ENCODE peak calls at places on chromosomes 6 and 20, in six cellular contexts. One of them, this sample, is unnamed.

GRCh38 chr6:78947962-78948361 is 80.6 kb downstream of the IRAK1BP1 start:
- DNase-seq in WTC11: no peak
- DNase-seq in HCT116: no peak
- DNase-seq in H1: no peak
- DNase-seq in GM12878: no peak
- DNase-seq in K562: no peak
- DNase-seq in this sample: no peak

GRCh38 chr20:51586005-51586440 is 43.5 kb upstream of the NFATC2 start:
- DNase-seq in WTC11: no peak
- DNase-seq in HCT116: peak; percentile 63
- DNase-seq in H1: no peak
- DNase-seq in GM12878: no peak
- DNase-seq in K562: no peak
- DNase-seq in this sample: no peak

GRCh38 chr20:48184229-48184628 is 398.9 kb upstream of the SULF2 start:
- DNase-seq in WTC11: no peak
- DNase-seq in HCT116: no peak
- DNase-seq in H1: no peak
- DNase-seq in GM12878: no peak
- DNase-seq in K562: no peak
- DNase-seq in this sample: no peak

GRCh38 chr6:39321761-39322160 is 741 bp downstream of the KCNK16 start:
- DNase-seq in WTC11: no peak
- DNase-seq in HCT116: no peak
- DNase-seq in H1: no peak
- DNase-seq in GM12878: no peak
- DNase-seq in K562: no peak
- DNase-seq in this sample: no peak

GRCh38 chr6:9401936-9402335 is 966.6 kb upstream of the SLC35B3 start:
- DNase-seq in WTC11: no peak
- DNase-seq in HCT116: no peak
- DNase-seq in H1: no peak
- DNase-seq in GM12878: no peak
- DNase-seq in K562: no peak
- DNase-seq in this sample: no peak

GRCh38 chr20:2984028-2984501 is 59.4 kb upstream of the GNRH2 start:
- DNase-seq in WTC11: no peak
- DNase-seq in HCT116: no peak
- DNase-seq in H1: peak; percentile 3
- DNase-seq in GM12878: peak; percentile 40
- DNase-seq in K562: no peak
- DNase-seq in this sample: no peak

GRCh38 chr6:10146723-10147451 is 268.0 kb downstream of the TFAP2A start:
- DNase-seq in WTC11: peak; percentile 29
- DNase-seq in HCT116: peak; percentile 40
- DNase-seq in H1: no peak
- DNase-seq in GM12878: peak; percentile 8
- DNase-seq in K562: peak; percentile 67
- DNase-seq in this sample: peak; percentile 44

GRCh38 chr6:106421491-106421890 is 61.0 kb downstream of the CRYBG1 start:
- DNase-seq in WTC11: no peak
- DNase-seq in HCT116: no peak
- DNase-seq in H1: no peak
- DNase-seq in GM12878: no peak
- DNase-seq in K562: no peak
- DNase-seq in this sample: no peak

GRCh38 chr6:47301441-47301840 is 8.3 kb downstream of the TNFRSF21 start:
- DNase-seq in WTC11: no peak
- DNase-seq in HCT116: no peak
- DNase-seq in H1: no peak
- DNase-seq in GM12878: no peak
- DNase-seq in K562: no peak
- DNase-seq in this sample: no peak

GRCh38 chr6:52454556-52454955 is 34.4 kb downstream of the EFHC1 start:
- DNase-seq in WTC11: no peak
- DNase-seq in HCT116: peak; percentile 16
- DNase-seq in H1: no peak
- DNase-seq in GM12878: no peak
- DNase-seq in K562: no peak
- DNase-seq in this sample: peak; percentile 6

GRCh38 chr6:20757761-20758160 is 223.5 kb downstream of the CDKAL1 start:
- DNase-seq in WTC11: no peak
- DNase-seq in HCT116: no peak
- DNase-seq in H1: no peak
- DNase-seq in GM12878: no peak
- DNase-seq in K562: no peak
- DNase-seq in this sample: no peak

GRCh38 chr20:10919549-10920140 is 245.8 kb upstream of the JAG1 start:
- DNase-seq in WTC11: no peak
- DNase-seq in HCT116: no peak
- DNase-seq in H1: no peak
- DNase-seq in GM12878: no peak
- DNase-seq in K562: no peak
- DNase-seq in this sample: no peak

GRCh38 chr20:17295151-17295726 is 68.4 kb downstream of the PCSK2 start:
- DNase-seq in WTC11: no peak
- DNase-seq in HCT116: no peak
- DNase-seq in H1: no peak
- DNase-seq in GM12878: no peak
- DNase-seq in K562: no peak
- DNase-seq in this sample: no peak

GRCh38 chr20:958936-959815 is 42.9 kb downstream of the RSPO4 start:
- DNase-seq in WTC11: no peak
- DNase-seq in HCT116: no peak
- DNase-seq in H1: no peak
- DNase-seq in GM12878: no peak
- DNase-seq in K562: no peak
- DNase-seq in this sample: no peak

GRCh38 chr20:47754946-47755652 is 30.2 kb downstream of the SULF2 start:
- DNase-seq in WTC11: no peak
- DNase-seq in HCT116: no peak
- DNase-seq in H1: no peak
- DNase-seq in GM12878: no peak
- DNase-seq in K562: no peak
- DNase-seq in this sample: no peak

GRCh38 chr6:36788768-36789167 is 50.5 kb downstream of the CPNE5 start:
- DNase-seq in WTC11: no peak
- DNase-seq in HCT116: no peak
- DNase-seq in H1: no peak
- DNase-seq in GM12878: no peak
- DNase-seq in K562: no peak
- DNase-seq in this sample: peak; percentile 13

GRCh38 chr6:131781717-131782116 is 26.1 kb upstream of the ENPP1 start:
- DNase-seq in WTC11: no peak
- DNase-seq in HCT116: no peak
- DNase-seq in H1: no peak
- DNase-seq in GM12878: no peak
- DNase-seq in K562: no peak
- DNase-seq in this sample: no peak

GRCh38 chr20:34065260-34065659 is 46.8 kb downstream of the EIF2S2 start:
- DNase-seq in WTC11: no peak
- DNase-seq in HCT116: no peak
- DNase-seq in H1: no peak
- DNase-seq in GM12878: no peak
- DNase-seq in K562: no peak
- DNase-seq in this sample: no peak

GRCh38 chr20:62642666-62643520 is 590 bp downstream of the SLCO4A1 start:
- DNase-seq in WTC11: peak; percentile 51
- DNase-seq in HCT116: no peak
- DNase-seq in H1: peak; percentile 73
- DNase-seq in GM12878: no peak
- DNase-seq in K562: peak; percentile 65
- DNase-seq in this sample: no peak

GRCh38 chr6:129440691-129441090 is 269.3 kb downstream of the ARHGAP18 start:
- DNase-seq in WTC11: no peak
- DNase-seq in HCT116: no peak
- DNase-seq in H1: no peak
- DNase-seq in GM12878: no peak
- DNase-seq in K562: peak; percentile 15
- DNase-seq in this sample: no peak

GRCh38 chr20:653590-654426 is 808 bp upstream of the SRXN1 start:
- DNase-seq in WTC11: no peak
- DNase-seq in HCT116: no peak
- DNase-seq in H1: no peak
- DNase-seq in GM12878: no peak
- DNase-seq in K562: no peak
- DNase-seq in this sample: peak; percentile 70

GRCh38 chr6:15872252-15873103 is 209.7 kb upstream of the DTNBP1 start:
- DNase-seq in WTC11: no peak
- DNase-seq in HCT116: no peak
- DNase-seq in H1: no peak
- DNase-seq in GM12878: no peak
- DNase-seq in K562: no peak
- DNase-seq in this sample: no peak

DNA sequence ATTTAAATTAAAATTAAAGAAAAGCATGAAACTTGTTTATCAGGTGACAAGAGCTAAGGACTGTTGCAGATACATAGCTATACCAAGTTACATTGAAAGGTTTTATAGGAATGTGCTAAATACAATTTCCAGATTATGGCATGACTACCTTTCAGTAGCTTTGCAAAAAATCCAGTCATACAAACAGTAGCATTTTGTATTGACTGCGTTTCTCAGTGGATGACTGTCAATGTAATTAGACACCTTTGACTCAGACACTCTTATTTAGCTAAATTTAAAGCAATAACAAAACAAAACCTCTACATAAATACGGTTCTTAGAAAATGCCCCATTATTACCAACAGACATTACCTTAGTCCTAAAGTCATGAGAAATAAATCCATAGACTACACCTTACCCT is 275.8 kb upstream of the RUNX2 start:
- DNase-seq in WTC11: no peak
- DNase-seq in HCT116: no peak
- DNase-seq in H1: no peak
- DNase-seq in GM12878: no peak
- DNase-seq in K562: no peak
- DNase-seq in this sample: no peak
- TF ChIP-seq ATF3 in WTC11: no peak
- TF ChIP-seq ATF3 in HCT116: no peak
- TF ChIP-seq ATF3 in H1: no peak
- TF ChIP-seq ATF3 in GM12878: no peak
- TF ChIP-seq ATF3 in K562: no peak
- TF ChIP-seq ATF3 in this sample: no peak

GRCh38 chr6:34235605-34236422 is 859 bp upstream of the HMGA1 start:
- DNase-seq in WTC11: peak; percentile 91
- DNase-seq in HCT116: no peak
- DNase-seq in H1: peak; percentile 90
- DNase-seq in GM12878: no peak
- DNase-seq in K562: no peak
- DNase-seq in this sample: no peak

GRCh38 chr6:34237722-34238506 is 1.2 kb downstream of the HMGA1 start:
- DNase-seq in WTC11: peak; percentile 54
- DNase-seq in HCT116: no peak
- DNase-seq in H1: peak; percentile 63
- DNase-seq in GM12878: no peak
- DNase-seq in K562: peak; percentile 90
- DNase-seq in this sample: peak; percentile 59

GRCh38 chr6:34238507-34239239 is 2.0 kb downstream of the HMGA1 start:
- DNase-seq in WTC11: no peak
- DNase-seq in HCT116: no peak
- DNase-seq in H1: no peak
- DNase-seq in GM12878: no peak
- DNase-seq in K562: peak; percentile 36
- DNase-seq in this sample: no peak

GRCh38 chr6:34236423-34237315 is at the start of gene HMGA1:
- DNase-seq in WTC11: peak; percentile 88
- DNase-seq in HCT116: no peak
- DNase-seq in H1: peak; percentile 84
- DNase-seq in GM12878: peak; percentile 51
- DNase-seq in K562: peak; percentile 98
- DNase-seq in this sample: peak; percentile 81

GRCh38 chr6:34237316-34237721 is 646 bp downstream of the HMGA1 start:
- DNase-seq in WTC11: no peak
- DNase-seq in HCT116: no peak
- DNase-seq in H1: no peak
- DNase-seq in GM12878: no peak
- DNase-seq in K562: peak; percentile 79
- DNase-seq in this sample: no peak
- TF ChIP-seq ATF3 in WTC11: no peak
- TF ChIP-seq ATF3 in HCT116: no peak
- TF ChIP-seq ATF3 in H1: no peak
- TF ChIP-seq ATF3 in GM12878: no peak
- TF ChIP-seq ATF3 in K562: no peak
- TF ChIP-seq ATF3 in this sample: no peak

GRCh38 chr20:52614036-52614863 is 357.9 kb upstream of the TSHZ2 start:
- DNase-seq in WTC11: no peak
- DNase-seq in HCT116: no peak
- DNase-seq in H1: no peak
- DNase-seq in GM12878: no peak
- DNase-seq in K562: no peak
- DNase-seq in this sample: no peak
- TF ChIP-seq ATF3 in WTC11: no peak
- TF ChIP-seq ATF3 in HCT116: no peak
- TF ChIP-seq ATF3 in H1: no peak
- TF ChIP-seq ATF3 in GM12878: no peak
- TF ChIP-seq ATF3 in K562: no peak
- TF ChIP-seq ATF3 in this sample: no peak

DNA sequence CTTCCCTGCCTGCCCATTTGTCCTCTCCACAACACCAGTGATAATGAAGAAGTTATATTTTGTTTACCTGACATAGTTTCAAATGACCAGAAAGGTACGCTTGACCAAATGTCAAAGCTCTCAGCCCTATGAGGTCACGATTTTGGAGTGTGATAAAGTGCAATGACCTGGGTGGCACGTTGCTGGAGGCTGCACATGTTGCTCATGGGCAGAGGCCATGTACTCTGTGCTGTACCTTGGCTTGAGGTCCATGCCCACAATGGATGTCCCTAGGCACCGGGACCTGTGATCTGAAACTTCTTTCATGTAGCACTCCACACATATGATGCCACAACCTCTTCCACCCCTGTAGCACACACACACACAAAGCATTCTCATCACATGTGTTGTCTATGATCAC is 164.0 kb upstream of the HEY2 start:
- DNase-seq in WTC11: no peak
- DNase-seq in HCT116: no peak
- DNase-seq in H1: no peak
- DNase-seq in GM12878: no peak
- DNase-seq in K562: no peak
- DNase-seq in this sample: no peak
- TF ChIP-seq ATF3 in WTC11: no peak
- TF ChIP-seq ATF3 in HCT116: no peak
- TF ChIP-seq ATF3 in H1: no peak
- TF ChIP-seq ATF3 in GM12878: no peak
- TF ChIP-seq ATF3 in K562: no peak
- TF ChIP-seq ATF3 in this sample: no peak